ENCODE peak calls at places on chromosomes 3 and 15, in ten cellular contexts. V is coronary artery; N is effector CD4-positive, alpha-beta T cell; K is NCI-H345; D is H9; B is ACHN; R is heart left ventricle; Y is activated naive CD4-positive, alpha-beta T cell; I is fibroblast of pulmonary artery; X is GM13976. T is an unnamed sample.
A peak's percentile ranks its signal among the peaks of the same experiment; 100 is the strongest.

GRCh38 chr15:27681038-27681437 is 418.1 kb downstream of the OCA2 start:
- DNase-seq in D (no peak), K (no peak), X (no peak), V (no peak), N (no peak), B (no peak), Y (no peak), I (no peak), R (no peak), T (no peak)

GRCh38 chr3:188754286-188754685 is 417.5 kb upstream of the TPRG1 start:
- DNase-seq in R (no peak), X (no peak), I (no peak), B (no peak), K (no peak), N (no peak), V (no peak), D (no peak), Y (no peak), T (no peak)

GRCh38 chr15:88250826-88251225 is 5.7 kb downstream of the NTRK3 start:
- DNase-seq in X (no peak), K (no peak), V (no peak), R (no peak), N (no peak), D (no peak), I (no peak), Y (no peak), B (no peak), T (peak; percentile 45)

GRCh38 chr3:127328391-127328790 is 40.5 kb upstream of the PRR20G start:
- DNase-seq in K (no peak), I (no peak), D (no peak), V (no peak), X (no peak), R (no peak), B (no peak), Y (no peak), N (no peak), T (no peak)

GRCh38 chr15:52529289-52529929 is 729 bp upstream of the MYO5A start:
- DNase-seq in N (peak; percentile 3), I (no peak), K (no peak), V (no peak), Y (no peak), B (no peak), D (peak; percentile 48), X (peak; percentile 27), R (no peak), T (peak; percentile 76)

GRCh38 chr15:62549345-62549970 is 384.4 kb upstream of the C2CD4B start:
- DNase-seq in Y (no peak), V (no peak), K (no peak), N (no peak), I (peak; percentile 57), B (peak; percentile 50), D (no peak), R (no peak), X (no peak), T (peak; percentile 59)

GRCh38 chr15:58535337-58535736 is 103.5 kb downstream of the LIPC start:
- DNase-seq in K (no peak), I (no peak), Y (no peak), N (no peak), V (no peak), R (no peak), D (no peak), X (no peak), B (no peak), T (no peak)

GRCh38 chr3:84600703-84601225 is 358.0 kb upstream of the CADM2 start:
- DNase-seq in K (no peak), Y (no peak), X (no peak), I (no peak), N (no peak), V (no peak), B (no peak), D (no peak), R (no peak), T (no peak)

GRCh38 chr3:99625643-99626414 is 12.6 kb upstream of the COL8A1 start:
- DNase-seq in V (no peak), K (no peak), N (no peak), D (no peak), X (no peak), Y (no peak), I (peak; percentile 50), R (no peak), B (no peak), T (no peak)

GRCh38 chr3:45381168-45381852 is 7.1 kb upstream of the LARS2 start:
- DNase-seq in X (no peak), V (no peak), R (peak; percentile 26), B (no peak), I (no peak), Y (no peak), K (peak; percentile 52), N (no peak), D (no peak), T (peak; percentile 91)

GRCh38 chr3:42394579-42395288 is 15.7 kb downstream of the LYZL4 start:
- DNase-seq in Y (no peak), K (peak; percentile 76), R (no peak), D (no peak), N (no peak), I (no peak), X (no peak), V (peak; percentile 52), B (no peak), T (no peak)

GRCh38 chr15:39801641-39802309 is 19.1 kb upstream of the FSIP1 start:
- DNase-seq in Y (no peak), D (peak; percentile 57), I (peak; percentile 39), N (no peak), B (peak; percentile 22), K (peak; percentile 2), R (no peak), X (peak; percentile 66), V (no peak), T (peak; percentile 47)

GRCh38 chr3:134211797-134212196 is 38.9 kb downstream of the RYK start:
- DNase-seq in V (no peak), B (peak; percentile 45), I (peak; percentile 78), R (peak; percentile 33), D (peak; percentile 54), N (no peak), Y (no peak), X (peak; percentile 23), K (no peak), T (peak; percentile 20)

GRCh38 chr3:129014793-129015345 is 13.8 kb downstream of the EFCC1 start:
- DNase-seq in N (no peak), B (no peak), K (no peak), V (no peak), D (no peak), Y (no peak), X (no peak), R (no peak), I (no peak), T (no peak)

GRCh38 chr3:134665243-134665642 is 14.4 kb upstream of the KY start:
- DNase-seq in X (no peak), N (no peak), Y (no peak), K (no peak), B (no peak), V (peak; percentile 62), I (no peak), R (no peak), D (no peak), T (no peak)

GRCh38 chr3:53320697-53321096 is 26.6 kb downstream of the DCP1A start:
- DNase-seq in R (peak; percentile 27), Y (no peak), B (no peak), N (no peak), D (no peak), K (no peak), X (no peak), V (no peak), I (no peak), T (no peak)

GRCh38 chr15:29135266-29135665 is 134.4 kb downstream of the NSMCE3 start:
- DNase-seq in I (no peak), Y (no peak), R (no peak), B (no peak), N (no peak), D (peak; percentile 9), V (no peak), K (no peak), X (no peak), T (no peak)

GRCh38 chr15:89836255-89837133 is 21.8 kb upstream of the ANPEP start:
- DNase-seq in X (no peak), D (no peak), R (no peak), I (peak; percentile 95), K (no peak), B (peak; percentile 63), V (no peak), Y (no peak), N (no peak), T (no peak)

GRCh38 chr3:171005648-171006047 is 20.9 kb downstream of the SLC2A2 start:
- DNase-seq in R (no peak), Y (no peak), I (peak; percentile 42), N (no peak), B (no peak), V (no peak), D (no peak), K (no peak), X (no peak), T (no peak)

GRCh38 chr3:170007031-170007663 is 30.6 kb upstream of the GPR160 start:
- DNase-seq in N (no peak), I (peak; percentile 84), X (peak; percentile 65), B (no peak), Y (no peak), V (no peak), K (no peak), R (no peak), D (no peak), T (peak; percentile 74)

GRCh38 chr3:179067839-179068238 is 3.8 kb downstream of the ZMAT3 start:
- DNase-seq in K (peak; percentile 39), R (no peak), V (no peak), D (no peak), X (no peak), I (no peak), Y (no peak), B (no peak), N (no peak), T (no peak)

GRCh38 chr3:118213892-118214291 is 820.8 kb downstream of the IGSF11 start:
- DNase-seq in X (no peak), B (no peak), D (no peak), N (no peak), V (no peak), K (no peak), R (no peak), I (no peak), Y (no peak), T (no peak)

GRCh38 chr3:71247221-71247947 is 336.1 kb downstream of the FOXP1 start:
- DNase-seq in X (no peak), R (no peak), N (no peak), K (peak; percentile 44), I (peak; percentile 37), D (peak; percentile 75), B (peak; percentile 66), V (no peak), Y (no peak), T (no peak)

GRCh38 chr15:73283341-73283962 is 85.3 kb downstream of the HCN4 start:
- DNase-seq in I (no peak), N (no peak), V (no peak), B (peak; percentile 66), D (no peak), X (no peak), K (no peak), Y (no peak), R (no peak), T (no peak)

GRCh38 chr15:44782516-44782915 is 46.2 kb downstream of the TRIM69 start:
- DNase-seq in V (no peak), K (no peak), R (no peak), N (no peak), D (no peak), Y (no peak), X (no peak), I (no peak), B (no peak), T (no peak)

T was measured in RPMI8226.